ENCODE peak calls at places on chromosomes 16 and 17, in four cellular contexts. D, P, B and G are unnamed samples.
A peak's percentile ranks its signal among the peaks of the same experiment; 100 is the strongest.

GRCh38 chr16:48911700-48912099 is 301.7 kb upstream of the N4BP1 start:
- DNase-seq in D (no peak), P (no peak), B (no peak), G (no peak)

GRCh38 chr17:68468334-68468733 is 11.0 kb upstream of the WIPI1 start:
- DNase-seq in D (no peak), P (peak; percentile 45), B (no peak), G (no peak)

GRCh38 chr16:85390511-85391174 is 222.5 kb upstream of the GSE1 start:
- DNase-seq in D (peak; percentile 68), P (peak; percentile 89), B (peak; percentile 81), G (no peak)

GRCh38 chr16:69057400-69058378 is 47.8 kb upstream of the HAS3 start:
- DNase-seq in D (no peak), P (peak; percentile 92), B (no peak), G (no peak)

GRCh38 chr17:57914274-57915147 is 40.7 kb downstream of the CUEDC1 start:
- DNase-seq in D (no peak), P (no peak), B (no peak), G (no peak)

GRCh38 chr17:32625971-32626370 is 139.2 kb downstream of the CDK5R1 start:
- DNase-seq in D (no peak), P (no peak), B (no peak), G (no peak)

GRCh38 chr16:51408357-51408756 is 257.3 kb upstream of the SALL1 start:
- DNase-seq in D (no peak), P (peak; percentile 64), B (no peak), G (no peak)

GRCh38 chr17:16945141-16945493 is 26.8 kb downstream of the TNFRSF13B start:
- DNase-seq in D (no peak), P (no peak), B (no peak), G (no peak)

GRCh38 chr16:83113811-83114210 is 487.0 kb downstream of the CDH13 start:
- DNase-seq in D (no peak), P (no peak), B (no peak), G (no peak)

GRCh38 chr16:364595-365491 is 5.5 kb downstream of the MRPL28 start:
- DNase-seq in D (no peak), P (no peak), B (no peak), G (no peak)

GRCh38 chr17:78748048-78748729 is 33.9 kb downstream of the CYTH1 start:
- DNase-seq in D (no peak), P (no peak), B (peak; percentile 33), G (no peak)

GRCh38 chr17:16214190-16215001 is 938 bp downstream of the NCOR1 start:
- DNase-seq in D (no peak), P (no peak), B (no peak), G (no peak)

GRCh38 chr17:4090898-4091297 is 51.9 kb downstream of the ZZEF1 start:
- DNase-seq in D (no peak), P (peak; percentile 11), B (no peak), G (no peak)

GRCh38 chr17:38871247-38871991 is 1.6 kb downstream of the LASP1 start:
- DNase-seq in D (peak; percentile 50), P (peak; percentile 52), B (peak; percentile 77), G (peak; percentile 31)

GRCh38 chr16:63080736-63081135 is 1044.5 kb upstream of the CDH8 start:
- DNase-seq in D (no peak), P (no peak), B (no peak), G (no peak)

GRCh38 chr16:10624527-10624926 is 44.1 kb upstream of the EMP2 start:
- DNase-seq in D (no peak), P (no peak), B (no peak), G (no peak)

GRCh38 chr16:84514874-84515835 is 10.7 kb upstream of the MEAK7 start:
- DNase-seq in D (peak; percentile 30), P (no peak), B (no peak), G (no peak)

GRCh38 chr17:21373696-21374454 is 2.3 kb upstream of the KCNJ12 start:
- DNase-seq in D (no peak), P (no peak), B (no peak), G (no peak)

GRCh38 chr16:86033016-86033474 is 134.1 kb downstream of the IRF8 start:
- DNase-seq in D (no peak), P (peak; percentile 28), B (no peak), G (peak; percentile 87)

GRCh38 chr17:71423871-71424546 is 696.8 kb upstream of the SOX9 start:
- DNase-seq in D (no peak), P (peak; percentile 84), B (no peak), G (no peak)
- H3K27ac ChIP-seq in D (no peak overlapping the region), P (no peak overlapping the region), B (no peak overlapping the region), G (no peak overlapping the region)

DNA sequence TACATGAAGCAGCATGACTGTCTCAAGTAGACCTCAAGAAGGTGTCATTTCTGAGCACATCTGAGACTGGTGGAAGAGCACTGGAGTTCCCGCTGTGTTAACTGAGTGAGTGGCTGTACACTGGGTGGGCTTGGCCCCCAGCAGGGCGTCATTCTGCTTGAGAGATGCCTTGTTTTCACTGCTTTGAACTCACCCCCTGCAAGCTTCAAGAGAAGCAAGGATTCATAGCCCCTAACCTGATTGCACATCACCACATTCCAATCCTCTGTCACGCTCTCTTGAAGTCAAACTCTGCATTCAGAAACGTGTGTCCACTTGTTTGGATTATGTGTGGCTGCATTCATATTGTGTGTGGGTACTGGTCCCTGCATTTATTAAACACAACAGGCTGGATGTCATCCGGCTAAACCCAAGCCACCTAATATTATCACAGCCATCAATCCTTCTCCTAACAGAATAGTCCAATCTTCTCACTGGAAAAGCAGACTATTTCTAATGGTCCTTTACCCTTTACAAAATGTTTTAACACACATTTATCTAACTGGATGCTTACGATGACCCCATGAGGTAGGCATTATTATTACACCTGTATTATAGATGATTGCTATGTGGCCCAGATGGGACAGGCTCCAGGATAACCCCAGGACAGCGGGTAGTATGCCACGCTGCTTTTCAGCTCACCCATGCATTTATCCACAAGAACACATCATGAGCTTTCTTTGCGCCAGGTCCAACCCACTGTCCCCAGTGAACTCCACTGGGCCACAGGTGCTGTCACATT is 76.3 kb downstream of the USP31 start:
- DNase-seq in D (no peak), P (peak; percentile 49), B (no peak), G (no peak)
- H3K27ac ChIP-seq in D (peak overlapping the region; percentile 92), P (peak overlapping the region; percentile 90), B (no peak overlapping the region), G (no peak overlapping the region)

GRCh38 chr16:56643833-56644232 is 5.4 kb downstream of the MT1A start:
- DNase-seq in D (no peak), P (no peak), B (no peak), G (no peak)

GRCh38 chr16:56647641-56648431 is 3.9 kb upstream of the MT1B start:
- DNase-seq in D (no peak), P (no peak), B (no peak), G (no peak)

GRCh38 chr16:56645311-56645710 is 6.4 kb upstream of the MT1B start:
- DNase-seq in D (no peak), P (no peak), B (no peak), G (no peak)

GRCh38 chr16:56643080-56643778 is 4.8 kb downstream of the MT1A start:
- DNase-seq in D (peak; percentile 66), P (peak; percentile 17), B (peak; percentile 41), G (peak; percentile 68)

DNA sequence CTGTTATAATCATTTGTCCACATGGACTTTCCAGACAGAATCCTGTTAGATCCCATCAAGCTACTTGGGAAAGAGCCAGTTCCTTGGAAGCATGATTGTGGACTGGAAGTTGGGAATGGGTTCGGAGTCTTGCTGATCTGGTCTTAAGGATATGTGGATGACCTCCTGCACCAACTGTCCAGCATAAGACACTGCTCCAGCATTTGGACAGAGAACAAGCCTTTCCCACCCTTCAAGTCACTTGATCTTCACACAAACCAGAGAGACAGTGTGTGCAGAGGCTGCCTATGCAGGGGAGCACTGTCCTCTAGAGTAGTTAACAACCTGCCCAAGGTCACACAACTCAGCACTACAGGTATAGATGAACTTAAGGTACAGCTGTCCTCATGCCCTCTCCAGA is 5.8 kb upstream of the MT1B start:
- DNase-seq in D (no peak), P (no peak), B (no peak), G (no peak)
- H3K27ac ChIP-seq in D (no peak overlapping the region), P (no peak overlapping the region), B (no peak overlapping the region), G (no peak overlapping the region)

DNA sequence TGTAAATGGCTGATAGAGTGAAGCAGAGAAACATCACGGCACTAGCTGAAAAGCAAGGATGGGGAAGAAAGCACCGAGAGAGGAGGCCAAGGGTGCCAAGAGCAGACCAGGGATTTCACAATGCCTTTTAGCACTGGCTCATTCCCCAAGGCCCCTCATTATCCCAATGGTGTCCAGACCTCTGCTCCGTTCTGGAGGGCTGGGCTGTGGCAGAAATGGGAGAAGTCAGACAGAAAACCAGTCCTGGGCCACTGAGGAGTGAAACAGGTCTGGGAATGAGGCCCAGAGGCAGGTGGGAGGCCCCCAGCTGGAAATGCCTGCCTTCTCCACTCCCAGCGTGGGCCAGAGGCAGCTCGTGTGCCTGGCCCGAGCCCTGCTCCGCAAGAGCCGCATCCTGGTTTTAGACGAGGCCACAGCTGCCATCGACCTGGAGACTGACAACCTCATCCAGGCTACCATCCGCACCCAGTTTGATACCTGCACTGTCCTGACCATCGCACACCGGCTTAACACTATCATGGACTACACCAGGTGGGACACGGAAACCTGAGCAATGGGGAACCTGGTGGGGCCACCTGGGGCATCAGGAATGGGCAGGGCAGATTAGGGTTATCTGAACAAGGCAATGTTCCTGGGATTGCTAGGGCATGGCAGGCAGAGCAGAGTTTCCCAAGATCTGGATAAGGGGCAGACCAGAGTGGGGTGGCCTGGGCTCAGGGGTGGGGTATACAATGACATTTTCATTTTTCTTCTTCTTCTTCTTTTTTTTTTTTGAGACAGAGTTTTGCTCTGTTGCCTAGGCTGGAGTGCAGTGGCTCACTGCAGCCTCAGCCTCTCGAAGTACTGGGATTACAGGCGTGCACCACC is 20.3 kb downstream of the ANKRD40 start:
- DNase-seq in D (no peak), P (peak; percentile 33), B (no peak), G (no peak)
- H3K27ac ChIP-seq in D (peak overlapping the region; percentile 48), P (peak overlapping the region; percentile 11), B (peak overlapping the region; percentile 48), G (no peak overlapping the region)

GRCh38 chr17:75950421-75950820 is 9.6 kb upstream of the FBF1 start:
- DNase-seq in D (no peak), P (no peak), B (no peak), G (no peak)
- H3K27ac ChIP-seq in D (no peak overlapping the region), P (no peak overlapping the region), B (no peak overlapping the region), G (no peak overlapping the region)

GRCh38 chr16:11668590-11669379 is 530 bp downstream of the SNN start:
- DNase-seq in D (no peak), P (no peak), B (no peak), G (peak; percentile 23)
- H3K27ac ChIP-seq in D (peak overlapping the region; percentile 85), P (no peak overlapping the region), B (peak overlapping the region; percentile 95), G (peak overlapping the region; percentile 82)

GRCh38 chr17:70173646-70174045 is 4.3 kb downstream of the KCNJ2 start:
- DNase-seq in D (no peak), P (no peak), B (no peak), G (no peak)
- H3K27ac ChIP-seq in D (peak overlapping the region; percentile 97), P (no peak overlapping the region), B (no peak overlapping the region), G (peak overlapping the region; percentile 14)

GRCh38 chr16:55470533-55471371 is 8.2 kb upstream of the MMP2 start:
- DNase-seq in D (no peak), P (no peak), B (no peak), G (peak; percentile 6)

GRCh38 chr16:55469821-55470532 is 9.0 kb upstream of the MMP2 start:
- DNase-seq in D (no peak), P (no peak), B (no peak), G (no peak)

GRCh38 chr16:55473584-55473983 is 5.4 kb upstream of the MMP2 start:
- DNase-seq in D (no peak), P (no peak), B (no peak), G (no peak)

GRCh38 chr16:55468352-55468990 is 10.5 kb upstream of the MMP2 start:
- DNase-seq in D (no peak), P (no peak), B (no peak), G (no peak)

GRCh38 chr16:55471448-55472097 is 7.4 kb upstream of the MMP2 start:
- DNase-seq in D (no peak), P (peak; percentile 90), B (no peak), G (no peak)
- H3K27ac ChIP-seq in D (no peak overlapping the region), P (peak overlapping the region; percentile 76), B (peak overlapping the region; percentile 69), G (no peak overlapping the region)